ENCODE peak calls at places on chromosomes 12 and 14, in seven cellular contexts. S is HCT116, G is upper lobe of right lung, X is tibial artery, D is MM.1S, A is A549, R is adrenal gland. L is an unnamed sample. For H3K4me1, the result is how much of the 10 kb centered on the place peaks cover.

GRCh38 chr12:109815225-109815624 is 18.0 kb downstream of the TRPV4 start:
- DNase-seq in S (no peak), G (no peak), X (no peak), D (no peak), A (no peak), R (no peak), L (no peak)

GRCh38 chr12:67068204-67068731 is 200.9 kb upstream of the CAND1 start:
- DNase-seq in S (no peak), G (no peak), X (no peak), D (peak), A (peak), R (peak), L (no peak)

GRCh38 chr12:54257332-54257731 is 22.6 kb downstream of the CBX5 start:
- DNase-seq in S (no peak), G (no peak), X (no peak), D (no peak), A (no peak), R (no peak), L (no peak)

GRCh38 chr14:31206536-31207286 is 882 bp downstream of the HECTD1 start:
- DNase-seq in S (no peak), G (no peak), X (peak), D (peak), A (peak), R (peak), L (peak)

GRCh38 chr12:67455236-67455635 is 186.1 kb downstream of the CAND1 start:
- DNase-seq in S (no peak), G (no peak), X (no peak), D (no peak), A (no peak), R (no peak), L (no peak)

GRCh38 chr12:32884962-32885361 is 11.6 kb downstream of the PKP2 start:
- DNase-seq in S (no peak), G (no peak), X (no peak), D (no peak), A (no peak), R (no peak), L (no peak)

GRCh38 chr12:63294327-63294632 is 143.3 kb upstream of the AVPR1A start:
- DNase-seq in S (peak), G (no peak), X (no peak), D (no peak), A (peak), R (no peak), L (no peak)

GRCh38 chr12:52584156-52584682 is 10.6 kb upstream of the KRT74 start:
- DNase-seq in S (no peak), G (peak), X (peak), D (no peak), A (no peak), R (no peak), L (no peak)

GRCh38 chr12:5499566-5500325 is 67.8 kb downstream of the NTF3 start:
- DNase-seq in S (no peak), G (no peak), X (no peak), D (no peak), A (no peak), R (no peak), L (no peak)

GRCh38 chr12:117144599-117144998 is 45.4 kb upstream of the TESC start:
- DNase-seq in S (no peak), G (no peak), X (no peak), D (no peak), A (no peak), R (no peak), L (no peak)

GRCh38 chr14:101361451-101362433 is 199.6 kb upstream of the DIO3 start:
- DNase-seq in S (no peak), G (no peak), X (no peak), D (no peak), A (no peak), R (no peak), L (peak)

GRCh38 chr14:63051966-63052365 is 6.7 kb upstream of the KCNH5 start:
- DNase-seq in S (no peak), G (no peak), X (no peak), D (no peak), A (no peak), R (no peak), L (no peak)

GRCh38 chr12:13101854-13102375 is 1.6 kb downstream of the GSG1 start:
- DNase-seq in S (no peak), G (no peak), X (no peak), D (peak), A (peak), R (no peak), L (no peak)

GRCh38 chr14:94100847-94101246 is 9.7 kb upstream of the IFI27 start:
- DNase-seq in S (no peak), G (no peak), X (peak), D (no peak), A (peak), R (peak), L (no peak)

GRCh38 chr12:27498761-27499160 is 25.2 kb upstream of the PPFIBP1 start:
- DNase-seq in S (no peak), G (no peak), X (no peak), D (no peak), A (no peak), R (no peak), L (no peak)

GRCh38 chr12:51819851-51820720 is 28.4 kb downstream of the FIGNL2 start:
- DNase-seq in S (no peak), G (peak), X (no peak), D (no peak), A (peak), R (no peak), L (peak)

GRCh38 chr12:37541356-37541755 is 775.2 kb upstream of the ALG10B start:
- DNase-seq in S (no peak), G (no peak), X (no peak), D (no peak), A (no peak), R (no peak), L (no peak)

GRCh38 chr12:70243510-70244331 is 488 bp downstream of the CNOT2 start:
- DNase-seq in S (peak), G (peak), X (peak), D (peak), A (peak), R (peak), L (peak)

GRCh38 chr14:100914597-100915021 is 11.1 kb upstream of the RTL1 start:
- DNase-seq in S (no peak), G (no peak), X (no peak), D (no peak), A (no peak), R (no peak), L (no peak)

GRCh38 chr12:45223868-45224267 is 8.0 kb downstream of the ANO6 start:
- DNase-seq in S (no peak), G (no peak), X (no peak), D (peak), A (no peak), R (no peak), L (no peak)

GRCh38 chr14:56874375-56874774 is 64.1 kb upstream of the OTX2 start:
- DNase-seq in S (peak), G (no peak), X (no peak), D (no peak), A (peak), R (peak), L (no peak)

GRCh38 chr12:27319848-27320247 is 12.8 kb upstream of the BMAL2 start:
- DNase-seq in S (no peak), G (no peak), X (no peak), D (no peak), A (no peak), R (no peak), L (no peak)

GRCh38 chr12:27779837-27780611 is at the start of the genes KLHL42 and MANSC4:
- DNase-seq in S (no peak), G (peak), X (peak), D (peak), A (peak), R (peak), L (peak)

GRCh38 chr12:123867141-123867540 is 105.0 kb downstream of the DNAH10 start:
- DNase-seq in S (no peak), G (no peak), X (no peak), D (no peak), A (no peak), R (no peak), L (no peak)

GRCh38 chr12:46214668-46215429 is 54.0 kb downstream of the SLC38A1 start:
- DNase-seq in S (no peak), G (no peak), X (no peak), D (peak), A (no peak), R (no peak), L (no peak)

GRCh38 chr12:19744760-19745218 is 305.5 kb downstream of the AEBP2 start:
- DNase-seq in S (no peak), G (no peak), X (no peak), D (no peak), A (peak), R (no peak), L (no peak)

GRCh38 chr12:95277139-95277538 is 59.5 kb downstream of the VEZT start:
- DNase-seq in S (no peak), G (no peak), X (no peak), D (no peak), A (no peak), R (peak), L (no peak)

GRCh38 chr12:68034567-68034966 is 45.3 kb downstream of the IFNG-AS1 start:
- DNase-seq in S (no peak), G (no peak), X (no peak), D (no peak), A (no peak), R (no peak), L (no peak)

GRCh38 chr12:2624543-2625266 is 170.1 kb upstream of the FKBP4 start:
- DNase-seq in S (peak), G (no peak), X (no peak), D (no peak), A (peak), R (no peak), L (peak)

GRCh38 chr14:55446833-55447232 is 6.4 kb upstream of the TBPL2 start:
- DNase-seq in S (peak), G (no peak), X (no peak), D (no peak), A (peak), R (peak), L (no peak)

GRCh38 chr14:94888108-94888507 is 118.2 kb upstream of the GSC start:
- DNase-seq in S (no peak), G (no peak), X (no peak), D (no peak), A (no peak), R (peak), L (no peak)

GRCh38 chr14:34797747-34798583 is 77.2 kb downstream of the BAZ1A start:
- DNase-seq in S (no peak), G (no peak), X (no peak), D (no peak), A (no peak), R (no peak), L (no peak)

GRCh38 chr12:6163554-6164060 is 36.6 kb upstream of the CD9 start:
- DNase-seq in S (no peak), G (peak), X (no peak), D (no peak), A (no peak), R (no peak), L (no peak)

GRCh38 chr14:95508377-95508776 is 8.1 kb downstream of the SYNE3 start:
- DNase-seq in S (no peak), G (no peak), X (no peak), D (no peak), A (no peak), R (peak), L (no peak)

GRCh38 chr12:94674835-94675234 is 24.5 kb upstream of the TMCC3 start:
- DNase-seq in S (no peak), G (no peak), X (peak), D (no peak), A (no peak), R (peak), L (peak)

GRCh38 chr12:53750812-53751335 is 905 bp downstream of the CISTR start:
- DNase-seq in S (no peak), G (peak), X (no peak), D (no peak), A (no peak), R (peak), L (peak)

GRCh38 chr12:111435661-111436201 is 30.0 kb downstream of the SH2B3 start:
- DNase-seq in S (no peak), G (no peak), X (peak), D (no peak), A (no peak), R (no peak), L (no peak)

GRCh38 chr14:87073880-87074570 is 919.0 kb downstream of the GALC start:
- DNase-seq in S (no peak), G (no peak), X (no peak), D (no peak), A (no peak), R (no peak), L (no peak)

GRCh38 chr14:87081004-87081403 is 912.0 kb downstream of the GALC start:
- DNase-seq in S (no peak), G (no peak), X (no peak), D (no peak), A (no peak), R (no peak), L (no peak)

GRCh38 chr14:87076146-87076545 is 916.8 kb downstream of the GALC start:
- DNase-seq in S (no peak), G (no peak), X (no peak), D (no peak), A (no peak), R (no peak), L (no peak)
- H3K4me3 ChIP-seq in S (no peak), G (no peak), X (no peak), D (no peak), A (no peak), R (no peak), L (no peak)

DNA sequence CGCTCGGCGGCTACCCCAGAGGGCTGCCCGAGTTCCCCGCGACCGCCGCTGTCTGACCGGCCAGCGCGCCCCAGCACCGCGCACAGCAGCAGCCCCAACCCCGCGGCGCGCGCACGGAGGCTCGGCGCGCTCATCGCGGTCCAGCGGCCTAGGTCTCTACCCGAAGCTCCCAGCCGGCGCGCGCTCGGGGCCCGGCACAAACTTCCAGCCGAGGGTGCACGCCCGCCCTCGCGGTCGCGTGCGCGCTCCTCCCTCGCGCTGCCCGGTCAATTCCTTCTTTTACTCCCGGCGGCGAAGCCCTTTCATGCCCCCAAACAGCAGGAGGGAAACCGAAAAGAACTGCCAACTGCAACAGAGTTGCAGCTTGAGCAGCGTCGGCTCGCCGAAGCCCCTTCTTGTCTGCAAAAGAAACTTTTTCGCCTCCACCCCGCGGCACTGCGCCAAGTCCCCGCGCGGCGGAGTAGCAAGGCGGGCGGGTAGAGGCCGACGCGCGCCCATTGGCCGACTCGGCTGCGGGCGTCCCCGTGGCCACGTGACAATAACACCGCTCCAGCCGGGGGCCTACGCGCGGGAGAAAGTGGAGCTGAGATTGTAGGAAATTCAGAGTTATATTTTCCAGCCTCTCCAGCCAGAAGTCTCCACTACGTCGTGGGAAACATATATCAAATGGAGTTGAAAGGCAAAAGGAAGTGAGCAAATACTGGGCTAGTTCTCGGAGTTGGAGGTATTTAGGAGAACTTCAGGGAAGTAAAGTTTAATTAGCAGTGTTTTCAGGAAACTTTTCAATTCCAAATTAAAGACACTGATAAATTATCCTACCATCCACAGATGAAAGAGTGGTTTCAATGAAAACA is at the start of gene LRIG3:
- DNase-seq in S (peak), G (peak), X (peak), D (peak), A (peak), R (peak), L (peak)
- TF ChIP-seq CTCF in S (no peak), G (peak), X (peak), D (peak), A (no peak), R (no peak), L (no peak)

GRCh38 chr12:25065035-25065434 is 116.1 kb upstream of the BCAT1 start:
- DNase-seq in S (no peak), G (no peak), X (no peak), D (no peak), A (no peak), R (no peak), L (no peak)

GRCh38 chr12:25072901-25073645 is 121.9 kb downstream of the DNAI7 start:
- DNase-seq in S (no peak), G (no peak), X (no peak), D (no peak), A (no peak), R (no peak), L (no peak)

GRCh38 chr12:25074113-25074512 is 120.8 kb downstream of the DNAI7 start:
- DNase-seq in S (no peak), G (no peak), X (no peak), D (no peak), A (no peak), R (no peak), L (no peak)

GRCh38 chr12:25071366-25071765 is 122.5 kb upstream of the BCAT1 start:
- DNase-seq in S (no peak), G (no peak), X (no peak), D (no peak), A (no peak), R (no peak), L (no peak)

GRCh38 chr12:25069221-25069620 is 120.3 kb upstream of the BCAT1 start:
- DNase-seq in S (no peak), G (no peak), X (no peak), D (no peak), A (no peak), R (no peak), L (no peak)
- H3K4me1 ChIP-seq in S (under half), G (under half), X (under half), D (under half), A (under half), R (under half), L (under half)

GRCh38 chr14:88321692-88322504 is 1.2 kb downstream of the KCNK10 start:
- DNase-seq in S (no peak), G (no peak), X (no peak), D (no peak), A (no peak), R (no peak), L (no peak)

GRCh38 chr14:88323086-88323519 is at the start of gene KCNK10:
- DNase-seq in S (no peak), G (no peak), X (no peak), D (no peak), A (no peak), R (no peak), L (no peak)

GRCh38 chr14:88323520-88324199 is 591 bp upstream of the KCNK10 start:
- DNase-seq in S (no peak), G (no peak), X (no peak), D (no peak), A (no peak), R (no peak), L (no peak)

GRCh38 chr14:88325883-88326282 is 2.8 kb upstream of the KCNK10 start:
- DNase-seq in S (no peak), G (no peak), X (no peak), D (no peak), A (no peak), R (no peak), L (no peak)

DNA sequence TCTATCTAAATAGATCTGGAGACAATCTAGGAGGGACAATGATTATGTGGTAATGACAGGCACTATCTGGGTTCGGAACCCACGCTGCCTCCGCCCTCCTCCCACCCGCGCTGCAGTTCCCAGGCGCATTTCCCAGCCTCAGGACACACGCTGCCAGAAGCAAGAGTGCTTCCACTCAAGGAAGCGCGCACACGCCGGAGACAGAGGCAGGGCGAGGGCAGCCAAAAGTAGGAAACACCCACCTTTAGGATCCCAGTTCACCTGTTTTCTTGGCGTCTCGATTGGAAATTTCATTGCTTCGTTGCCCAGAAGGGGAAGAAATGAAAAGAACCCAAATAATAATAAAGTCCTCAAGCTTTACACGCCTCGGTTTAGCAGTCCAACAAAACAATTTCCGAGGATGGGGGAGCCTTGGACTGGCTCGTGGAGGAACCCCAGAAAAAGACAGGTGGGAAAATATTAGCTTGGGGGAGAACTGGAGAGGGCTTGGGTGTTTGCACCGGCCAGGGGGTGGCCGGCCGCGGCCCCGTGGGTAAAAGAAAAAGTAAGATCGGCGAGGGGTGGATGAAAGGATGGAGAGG is 474 bp downstream of the KCNK10 start:
- DNase-seq in S (no peak), G (no peak), X (no peak), D (no peak), A (no peak), R (no peak), L (no peak)
- H3K4me3 ChIP-seq in S (no peak), G (no peak), X (no peak), D (no peak), A (no peak), R (no peak), L (peak)

GRCh38 chr14:103206023-103206481 is 82.8 kb downstream of the TNFAIP2 start:
- DNase-seq in S (no peak), G (no peak), X (no peak), D (no peak), A (no peak), R (peak), L (peak)
- TF ChIP-seq CTCF in S (no peak), G (no peak), X (no peak), D (no peak), A (no peak), R (no peak), L (no peak)

DNA sequence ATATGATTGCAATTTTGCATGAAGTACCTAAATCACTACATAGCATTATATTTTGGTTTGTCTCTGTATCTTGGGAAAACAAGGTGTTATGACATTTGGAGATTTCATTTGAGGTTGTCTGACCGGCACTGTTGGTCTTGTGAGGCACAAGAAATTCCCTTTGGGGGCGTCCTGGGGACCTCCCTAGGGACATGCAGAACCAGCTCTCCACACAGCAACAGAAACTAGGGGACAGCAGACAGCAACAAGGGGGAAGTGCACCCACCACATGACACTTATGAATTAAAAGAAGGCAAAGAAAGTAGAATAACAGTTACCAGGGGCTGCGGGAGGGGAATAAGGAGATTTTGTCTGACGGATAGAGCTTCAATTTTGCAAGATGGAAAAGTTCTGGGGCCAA is 14.4 kb downstream of the DDX54 start:
- DNase-seq in S (no peak), G (no peak), X (no peak), D (no peak), A (no peak), R (no peak), L (no peak)
- H3K4me1 ChIP-seq in S (under half), G (under half), X (under half), D (under half), A (under half), R (under half), L (under half)